ENCODE peak calls at places on chromosomes 4 and X, in five cellular contexts. O, H, A, Z and B are unnamed samples.

GRCh38 chr4:87150498-87151261 is 69.7 kb downstream of the KLHL8 start:
- DNase-seq in H (peak), O (peak), A (peak), Z (peak), B (peak)

GRCh38 chrX:117483950-117484349 is 632.7 kb downstream of the KLHL13 start:
- DNase-seq in Z (no peak), O (no peak), H (no peak), A (no peak), B (no peak)

GRCh38 chr4:153260152-153260551 is 55.9 kb downstream of the TRIM2 start:
- DNase-seq in A (no peak), H (peak), O (no peak), Z (no peak), B (no peak)

GRCh38 chr4:90769251-90769650 is 642.1 kb downstream of the CCSER1 start:
- DNase-seq in H (no peak), O (no peak), Z (no peak), A (no peak), B (no peak)

GRCh38 chr4:156686120-156686519 is 285.5 kb downstream of the PDGFC start:
- DNase-seq in H (no peak), A (no peak), Z (no peak), O (peak), B (no peak)

GRCh38 chrX:18855919-18856644 is 127.8 kb downstream of the PHKA2 start:
- DNase-seq in A (peak), H (no peak), O (no peak), Z (no peak), B (no peak)

GRCh38 chr4:83639849-83640493 is 104.1 kb downstream of the GPAT3 start:
- DNase-seq in Z (peak), A (peak), O (peak), H (peak), B (peak)

GRCh38 chr4:184784628-184785257 is 41.0 kb downstream of the ACSL1 start:
- DNase-seq in H (no peak), O (no peak), Z (no peak), A (no peak), B (no peak)

GRCh38 chr4:174490356-174490969 is 31.8 kb downstream of the HPGD start:
- DNase-seq in Z (no peak), A (no peak), H (no peak), O (peak), B (peak)

GRCh38 chr4:40453912-40454311 is 118.8 kb downstream of the CHRNA9 start:
- DNase-seq in A (no peak), O (no peak), H (no peak), Z (no peak), B (no peak)

GRCh38 chrX:129359269-129359668 is 164.0 kb downstream of the SMARCA1 start:
- DNase-seq in Z (no peak), O (no peak), A (no peak), H (no peak), B (no peak)

GRCh38 chr4:141391293-141391692 is 170.6 kb downstream of the ZNF330 start:
- DNase-seq in Z (no peak), A (no peak), H (no peak), O (no peak), B (no peak)

GRCh38 chrX:45077748-45078424 is 122.8 kb downstream of the DIPK2B start:
- DNase-seq in A (no peak), Z (no peak), O (no peak), H (no peak), B (no peak)

GRCh38 chr4:152983774-152984411 is 47.8 kb downstream of the FHDC1 start:
- DNase-seq in H (no peak), O (peak), Z (no peak), A (no peak), B (no peak)

GRCh38 chr4:4950891-4951290 is 68.4 kb downstream of the CYTL1 start:
- DNase-seq in O (no peak), H (no peak), Z (no peak), A (no peak), B (no peak)

GRCh38 chr4:53721276-53721675 is 130.0 kb upstream of the LNX1 start:
- DNase-seq in A (no peak), H (no peak), O (no peak), Z (no peak), B (no peak)

GRCh38 chrX:110219920-110220319 is 98.0 kb downstream of the AMMECR1 start:
- DNase-seq in O (peak), A (no peak), H (no peak), Z (no peak), B (peak)

GRCh38 chrX:20116575-20117240 is at the start of gene MAP7D2:
- DNase-seq in A (peak), O (no peak), H (peak), Z (peak), B (peak)

GRCh38 chr4:111399523-111400135 is 745.6 kb upstream of the FAM241A start:
- DNase-seq in A (no peak), O (no peak), Z (no peak), H (no peak), B (no peak)

GRCh38 chr4:10020871-10021676 is at the start of gene SLC2A9:
- DNase-seq in O (no peak), H (no peak), A (no peak), Z (no peak), B (no peak)

GRCh38 chr4:4787421-4787820 is 72.0 kb upstream of the MSX1 start:
- DNase-seq in O (no peak), Z (no peak), H (no peak), A (no peak), B (no peak)

GRCh38 chr4:39565925-39566630 is 38.8 kb upstream of the UGDH start:
- DNase-seq in O (peak), Z (no peak), A (no peak), H (no peak), B (peak)

GRCh38 chr4:148487181-148487580 is 45.0 kb upstream of the NR3C2 start:
- DNase-seq in Z (no peak), O (no peak), H (no peak), A (no peak), B (no peak)

GRCh38 chr4:67684839-67685531 is 16.0 kb downstream of the UBA6 start:
- DNase-seq in H (no peak), A (no peak), Z (no peak), O (peak), B (no peak)

GRCh38 chrX:150813922-150814321 is 84.5 kb downstream of the CD99L2 start:
- DNase-seq in A (no peak), H (no peak), Z (no peak), O (no peak), B (no peak)

GRCh38 chrX:22338740-22339139 is 66.0 kb downstream of the CBLL2 start:
- DNase-seq in A (no peak), H (no peak), O (no peak), Z (no peak), B (no peak)

GRCh38 chrX:150503898-150504219 is 64.6 kb upstream of the MTM1 start:
- DNase-seq in Z (no peak), A (no peak), H (no peak), O (peak), B (peak)

GRCh38 chrX:39258331-39258730 is 457.1 kb downstream of the MID1IP1 start:
- DNase-seq in H (peak), A (no peak), Z (no peak), O (no peak), B (no peak)

GRCh38 chr4:88792268-88792781 is 94.7 kb upstream of the NAP1L5 start:
- DNase-seq in H (no peak), A (no peak), O (peak), Z (no peak), B (peak)

GRCh38 chr4:823761-824460 is 2.0 kb downstream of the CPLX1 start:
- DNase-seq in H (peak), A (no peak), Z (no peak), O (no peak), B (no peak)

GRCh38 chr4:57053508-57053907 is 56.7 kb downstream of the IGFBP7 start:
- DNase-seq in H (no peak), A (no peak), O (peak), Z (no peak), B (peak)

GRCh38 chr4:17356926-17357325 is 155.0 kb downstream of the QDPR start:
- DNase-seq in O (no peak), A (no peak), Z (no peak), H (no peak), B (no peak)